ENCODE peak calls at places on chromosome 4, in four cellular contexts. L, D, A and F are unnamed samples.

GRCh38 chr4:86894465-86894864 is 2.2 kb upstream of the C4orf36 start:
- DNase-seq in D (no peak), L (no peak), A (no peak), F (no peak)

GRCh38 chr4:184815046-184815877 is 10.5 kb downstream of the ACSL1 start:
- DNase-seq in A (no peak), D (peak), L (peak), F (no peak)

GRCh38 chr4:57078685-57079521 is 31.3 kb downstream of the IGFBP7 start:
- DNase-seq in L (no peak), D (no peak), A (no peak), F (no peak)

GRCh38 chr4:79678472-79679202 is 270.6 kb upstream of the GK2 start:
- DNase-seq in A (no peak), D (no peak), L (no peak), F (no peak)

GRCh38 chr4:108060686-108061321 is 71.1 kb downstream of the HADH start:
- DNase-seq in L (no peak), A (no peak), D (no peak), F (no peak)

GRCh38 chr4:14719053-14719452 is 283.2 kb upstream of the CPEB2 start:
- DNase-seq in D (no peak), L (no peak), A (no peak), F (no peak)

GRCh38 chr4:46392421-46392820 is 2.5 kb upstream of the GABRA2 start:
- DNase-seq in A (no peak), L (no peak), D (no peak), F (no peak)

GRCh38 chr4:150867148-150867547 is 147.9 kb downstream of the LRBA start:
- DNase-seq in D (peak), A (peak), L (peak), F (peak)

GRCh38 chr4:11297627-11298026 is 131.1 kb downstream of the HS3ST1 start:
- DNase-seq in L (no peak), A (no peak), D (no peak), F (no peak)

GRCh38 chr4:146192060-146192459 is 16.5 kb downstream of the LSM6 start:
- DNase-seq in L (peak), D (no peak), A (no peak), F (no peak)

GRCh38 chr4:39614487-39615162 is 24.0 kb downstream of the SMIM14 start:
- DNase-seq in L (no peak), A (no peak), D (no peak), F (no peak)

GRCh38 chr4:167509551-167509950 is 275.3 kb upstream of the SPOCK3 start:
- DNase-seq in D (no peak), L (no peak), A (no peak), F (no peak)

GRCh38 chr4:179353791-179354190 is 1911.6 kb upstream of the AGA start:
- DNase-seq in A (no peak), L (no peak), D (no peak), F (no peak)

GRCh38 chr4:14856076-14856926 is 146.0 kb upstream of the CPEB2 start:
- DNase-seq in L (peak), A (no peak), D (peak), F (no peak)

GRCh38 chr4:41638806-41639205 is 100.8 kb downstream of the LIMCH1 start:
- DNase-seq in A (no peak), L (no peak), D (no peak), F (no peak)

GRCh38 chr4:114286275-114286674 is 306.8 kb upstream of the ARSJ start:
- DNase-seq in D (no peak), A (no peak), L (no peak), F (no peak)

GRCh38 chr4:158793021-158793420 is 24.2 kb downstream of the FNIP2 start:
- DNase-seq in D (no peak), L (no peak), A (no peak), F (no peak)

GRCh38 chr4:80878218-80878617 is 152.3 kb upstream of the BMP3 start:
- DNase-seq in D (no peak), L (no peak), A (no peak), F (no peak)

GRCh38 chr4:98267498-98267897 is 6.3 kb downstream of the RAP1GDS1 start:
- DNase-seq in D (no peak), L (no peak), A (no peak), F (no peak)

GRCh38 chr4:184514121-184514988 is 40.0 kb upstream of the IRF2 start:
- DNase-seq in D (peak), L (peak), A (no peak), F (peak)

GRCh38 chr4:101846550-101846949 is 56.0 kb downstream of the BANK1 start:
- DNase-seq in L (no peak), A (no peak), D (no peak), F (no peak)

GRCh38 chr4:7351014-7351413 is 83.7 kb downstream of the PSAPL1 start:
- DNase-seq in A (no peak), L (no peak), D (no peak), F (no peak)

GRCh38 chr4:110663738-110664444 is 41.0 kb upstream of the PITX2 start:
- DNase-seq in A (no peak), D (no peak), L (no peak), F (no peak)

GRCh38 chr4:74953647-74954046 is 20.7 kb downstream of the PARM1 start:
- DNase-seq in A (no peak), D (no peak), L (no peak), F (no peak)

GRCh38 chr4:8218371-8219050 is 19.4 kb downstream of the SH3TC1 start:
- DNase-seq in L (no peak), D (no peak), A (no peak), F (no peak)

GRCh38 chr4:6271701-6272465 is 2.2 kb downstream of the WFS1 start:
- DNase-seq in A (no peak), D (no peak), L (no peak), F (no peak)

GRCh38 chr4:55682295-55682694 is 46.2 kb upstream of the NMU start:
- DNase-seq in D (no peak), A (no peak), L (no peak), F (no peak)

GRCh38 chr4:140092094-140092820 is 61.7 kb downstream of the MAML3 start:
- DNase-seq in A (no peak), L (peak), D (no peak), F (no peak)

GRCh38 chr4:147755567-147756295 is 23.8 kb downstream of the ARHGAP10 start:
- DNase-seq in L (no peak), D (no peak), A (no peak), F (no peak)